ENCODE peak calls at places on chromosome 20, in five cellular contexts. L, F, C, I and G are unnamed samples.

GRCh38 chr20:44041001-44041400 is 126.3 kb downstream of the TOX2 start:
- DNase-seq in I (no peak), F (no peak), L (no peak), C (no peak), G (no peak)

GRCh38 chr20:16125810-16126209 is 447.4 kb downstream of the KIF16B start:
- DNase-seq in I (no peak), F (no peak), C (no peak), L (no peak), G (no peak)

GRCh38 chr20:63081351-63081750 is 74.6 kb upstream of the BHLHE23 start:
- DNase-seq in C (no peak), I (no peak), L (no peak), F (no peak), G (no peak)

GRCh38 chr20:48791014-48791413 is 36.8 kb downstream of the PREX1 start:
- DNase-seq in F (no peak), C (no peak), L (no peak), I (no peak), G (no peak)

GRCh38 chr20:57450419-57450818 is 59.2 kb downstream of the RBM38 start:
- DNase-seq in I (peak), L (no peak), C (no peak), F (no peak), G (peak)

GRCh38 chr20:3696200-3696599 is 14.4 kb upstream of the ADAM33 start:
- DNase-seq in F (no peak), L (peak), I (no peak), C (no peak), G (no peak)

GRCh38 chr20:3716195-3716834 is 3.9 kb upstream of the SIGLEC1 start:
- DNase-seq in L (peak), I (peak), F (no peak), C (no peak), G (peak)

GRCh38 chr20:12177657-12178293 is 260.1 kb downstream of the BTBD3 start:
- DNase-seq in I (no peak), F (no peak), C (no peak), L (peak), G (no peak)

GRCh38 chr20:41171736-41172295 is 34.5 kb downstream of the PLCG1 start:
- DNase-seq in I (no peak), F (no peak), C (no peak), L (no peak), G (no peak)

GRCh38 chr20:63047946-63048345 is 41.2 kb upstream of the BHLHE23 start:
- DNase-seq in C (no peak), I (no peak), L (no peak), F (no peak), G (no peak)

GRCh38 chr20:57874141-57874540 is 164.3 kb upstream of the PMEPA1 start:
- DNase-seq in L (no peak), C (no peak), I (no peak), F (no peak), G (no peak)

GRCh38 chr20:4441871-4442270 is 279.8 kb upstream of the PRND start:
- DNase-seq in L (no peak), I (no peak), C (no peak), F (no peak), G (no peak)

GRCh38 chr20:25397081-25397480 is 6.4 kb upstream of the ABHD12 start:
- DNase-seq in L (no peak), F (no peak), I (no peak), C (no peak), G (no peak)

GRCh38 chr20:40175296-40175695 is 513.7 kb downstream of the MAFB start:
- DNase-seq in C (no peak), I (no peak), F (no peak), L (no peak), G (no peak)

GRCh38 chr20:54019585-54019984 is 50.8 kb downstream of the BCAS1 start:
- DNase-seq in C (no peak), I (no peak), L (no peak), F (no peak), G (no peak)

GRCh38 chr20:22796465-22797077 is 212.2 kb upstream of the FOXA2 start:
- DNase-seq in I (peak), C (no peak), L (peak), F (no peak), G (peak)

GRCh38 chr20:16369441-16369840 is 203.8 kb downstream of the KIF16B start:
- DNase-seq in L (no peak), I (peak), C (no peak), F (no peak), G (no peak)

GRCh38 chr20:60507087-60507684 is 549.0 kb downstream of the CDH26 start:
- DNase-seq in F (no peak), I (no peak), L (no peak), C (no peak), G (no peak)

GRCh38 chr20:44247676-44248419 is 740 bp downstream of the GDAP1L1 start:
- DNase-seq in I (peak), C (no peak), F (no peak), L (peak), G (peak)

GRCh38 chr20:43981535-43981934 is 66.9 kb downstream of the TOX2 start:
- DNase-seq in C (no peak), L (no peak), I (no peak), F (no peak), G (no peak)

GRCh38 chr20:47317127-47317895 is 39.2 kb downstream of the ZMYND8 start:
- DNase-seq in C (peak), F (peak), L (peak), I (peak), G (peak)